ENCODE peak calls at places on chromosomes 6 and 20, in five cellular contexts. Q is body of pancreas, U is GM23248, D is gastrocnemius medialis, N is fibroblast of lung. J is an unnamed sample.
A peak's percentile ranks its signal among the peaks of the same experiment; 100 is the strongest.

GRCh38 chr6:105507811-105508210 is 104.9 kb upstream of the PREP start:
- DNase-seq in U (no peak), N (peak; percentile 83), D (no peak), Q (no peak), J (no peak)

GRCh38 chr6:47308223-47308567 is 1.5 kb downstream of the TNFRSF21 start:
- DNase-seq in Q (no peak), U (peak; percentile 6), D (no peak), N (no peak), J (no peak)

GRCh38 chr6:36131517-36132220 is 1.4 kb downstream of the MAPK13 start:
- DNase-seq in Q (peak; percentile 79), U (peak; percentile 69), D (no peak), N (peak; percentile 48), J (no peak)

GRCh38 chr6:111411046-111411445 is 72.0 kb downstream of the REV3L start:
- DNase-seq in U (no peak), D (no peak), N (no peak), Q (no peak), J (no peak)

GRCh38 chr6:115830895-115831294 is 229.8 kb downstream of the FRK start:
- DNase-seq in N (peak; percentile 9), Q (no peak), D (no peak), U (no peak), J (no peak)

GRCh38 chr20:20593447-20594170 is 118.8 kb downstream of the RALGAPA2 start:
- DNase-seq in D (no peak), U (peak; percentile 81), N (peak; percentile 48), Q (peak; percentile 30), J (no peak)

GRCh38 chr6:150142304-150142656 is 564 bp upstream of the PPP1R14C start:
- DNase-seq in U (peak; percentile 94), D (no peak), Q (no peak), N (peak; percentile 50), J (no peak)

GRCh38 chr6:144215402-144215931 is 65.2 kb downstream of the STX11 start:
- DNase-seq in D (no peak), U (peak; percentile 70), Q (peak; percentile 18), N (peak; percentile 30), J (peak; percentile 22)

GRCh38 chr6:81241717-81242116 is 510.8 kb downstream of the TENT5A start:
- DNase-seq in Q (no peak), U (peak; percentile 65), N (peak; percentile 51), D (no peak), J (no peak)

GRCh38 chr20:42112161-42112560 is 494.0 kb upstream of the CHD6 start:
- DNase-seq in N (no peak), Q (no peak), D (no peak), U (no peak), J (no peak)

GRCh38 chr6:38427492-38428210 is 212.1 kb downstream of the BTBD9 start:
- DNase-seq in D (no peak), U (no peak), N (no peak), Q (no peak), J (no peak)

GRCh38 chr20:50003253-50003656 is 20.5 kb downstream of the SNAI1 start:
- DNase-seq in U (peak; percentile 92), D (no peak), Q (no peak), N (peak; percentile 91), J (no peak)

GRCh38 chr6:17542243-17542642 is 57.9 kb upstream of the FAM8A1 start:
- DNase-seq in Q (no peak), N (no peak), U (no peak), D (no peak), J (no peak)

GRCh38 chr6:166904101-166904746 is 52.1 kb downstream of the RNASET2 start:
- DNase-seq in N (peak; percentile 27), U (no peak), D (no peak), Q (no peak), J (no peak)

GRCh38 chr20:35492352-35492751 is 37.0 kb downstream of the CEP250 start:
- DNase-seq in Q (no peak), U (no peak), N (no peak), D (no peak), J (no peak)

GRCh38 chr6:44037847-44038542 is 89.3 kb downstream of the MRPL14 start:
- DNase-seq in U (no peak), D (no peak), Q (no peak), N (no peak), J (no peak)

GRCh38 chr6:28167068-28167467 is 25.4 kb downstream of the ZKSCAN8 start:
- DNase-seq in N (peak; percentile 94), D (no peak), Q (no peak), U (peak; percentile 92), J (no peak)

GRCh38 chr6:53066059-53066406 is 829 bp downstream of the FBXO9 start:
- DNase-seq in D (peak; percentile 6), N (peak; percentile 45), U (peak; percentile 80), Q (peak; percentile 34), J (peak; percentile 52)

GRCh38 chr20:8722277-8722928 is 346.5 kb upstream of the PLCB4 start:
- DNase-seq in D (no peak), N (peak; percentile 66), U (peak; percentile 76), Q (peak; percentile 65), J (peak; percentile 43)

GRCh38 chr20:56163806-56164205 is 84.7 kb upstream of the MC3R start:
- DNase-seq in D (no peak), Q (no peak), N (no peak), U (no peak), J (no peak)

GRCh38 chr6:137156650-137157049 is 16.8 kb downstream of the IL22RA2 start:
- DNase-seq in D (no peak), U (no peak), Q (no peak), N (no peak), J (no peak)

DNA sequence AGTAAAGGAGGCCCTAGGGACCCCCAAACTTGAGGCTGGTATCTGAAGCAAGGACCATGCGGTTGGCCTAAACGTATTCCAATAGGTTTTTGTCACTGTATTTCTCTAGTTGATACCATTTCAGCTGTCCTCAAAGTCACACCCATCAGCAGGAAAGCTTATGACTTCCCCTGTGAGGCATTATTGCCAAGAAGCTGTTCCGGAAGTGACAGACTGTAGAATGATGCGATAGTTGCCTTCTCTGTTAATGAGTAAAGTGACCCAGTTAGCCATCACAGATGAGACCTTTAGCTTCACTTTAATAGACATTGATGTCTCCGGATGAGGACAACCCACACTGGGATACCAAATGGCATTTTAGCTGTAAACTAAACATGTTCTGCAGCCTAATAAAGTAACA is 147.9 kb downstream of the RNGTT start:
- DNase-seq in N (no peak), D (no peak), U (peak; percentile 23), Q (no peak), J (no peak)
- H3K27ac ChIP-seq in N (no peak overlapping the region), D (no peak overlapping the region), U (no peak overlapping the region), Q (no peak overlapping the region), J (no peak overlapping the region)

GRCh38 chr6:169470790-169471189 is 217.1 kb upstream of the THBS2 start:
- DNase-seq in Q (no peak), U (no peak), D (no peak), N (no peak), J (no peak)

GRCh38 chr6:169469028-169469427 is 215.4 kb upstream of the THBS2 start:
- DNase-seq in N (no peak), Q (no peak), D (no peak), U (no peak), J (no peak)

GRCh38 chr6:169473663-169474062 is 220.0 kb upstream of the THBS2 start:
- DNase-seq in D (no peak), U (no peak), N (no peak), Q (no peak), J (no peak)

GRCh38 chr6:169472786-169473416 is 219.3 kb upstream of the THBS2 start:
- DNase-seq in Q (no peak), D (no peak), U (no peak), N (no peak), J (no peak)

DNA sequence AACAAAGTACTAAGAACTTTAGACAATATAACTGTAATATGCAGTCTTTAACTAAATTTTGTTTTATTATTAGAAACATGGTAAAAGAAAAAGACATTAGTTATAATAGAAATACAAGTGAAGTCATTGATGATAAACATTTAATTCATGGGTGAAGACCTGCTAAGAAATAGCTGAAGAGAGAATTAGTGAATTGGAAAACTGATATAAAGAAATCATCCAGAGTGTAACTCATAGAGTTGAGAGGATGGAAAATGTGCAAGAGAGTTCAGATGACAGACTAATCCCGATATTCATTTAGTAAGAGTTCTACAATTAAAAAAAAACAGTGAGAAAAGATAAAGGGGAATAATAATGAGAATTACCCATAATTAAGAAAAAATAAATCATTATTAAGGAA is 220.7 kb upstream of the THBS2 start:
- DNase-seq in Q (no peak), N (no peak), D (no peak), U (no peak), J (no peak)
- H3K9me3 ChIP-seq in Q (no peaks in the 10 kb centered on the region), N (no peaks in the 10 kb centered on the region), D (peaks cover 4% of the 10 kb centered on the region), U (peaks cover 3% of the 10 kb centered on the region), J (peaks cover 12% of the 10 kb centered on the region)

GRCh38 chr20:45970646-45971424 is 1.2 kb downstream of the ZNF335 start:
- DNase-seq in Q (peak; percentile 35), U (peak; percentile 75), D (no peak), N (peak; percentile 37), J (peak; percentile 48)

GRCh38 chr20:45968801-45969711 is 2.9 kb downstream of the ZNF335 start:
- DNase-seq in N (peak; percentile 72), Q (no peak), U (peak; percentile 87), D (no peak), J (no peak)

GRCh38 chr20:45967551-45968080 is 4.4 kb downstream of the ZNF335 start:
- DNase-seq in N (no peak), Q (no peak), U (no peak), D (no peak), J (no peak)

GRCh38 chr20:45969712-45970634 is 2.0 kb downstream of the ZNF335 start:
- DNase-seq in Q (peak; percentile 41), U (peak; percentile 85), N (peak; percentile 56), D (no peak), J (no peak)

DNA sequence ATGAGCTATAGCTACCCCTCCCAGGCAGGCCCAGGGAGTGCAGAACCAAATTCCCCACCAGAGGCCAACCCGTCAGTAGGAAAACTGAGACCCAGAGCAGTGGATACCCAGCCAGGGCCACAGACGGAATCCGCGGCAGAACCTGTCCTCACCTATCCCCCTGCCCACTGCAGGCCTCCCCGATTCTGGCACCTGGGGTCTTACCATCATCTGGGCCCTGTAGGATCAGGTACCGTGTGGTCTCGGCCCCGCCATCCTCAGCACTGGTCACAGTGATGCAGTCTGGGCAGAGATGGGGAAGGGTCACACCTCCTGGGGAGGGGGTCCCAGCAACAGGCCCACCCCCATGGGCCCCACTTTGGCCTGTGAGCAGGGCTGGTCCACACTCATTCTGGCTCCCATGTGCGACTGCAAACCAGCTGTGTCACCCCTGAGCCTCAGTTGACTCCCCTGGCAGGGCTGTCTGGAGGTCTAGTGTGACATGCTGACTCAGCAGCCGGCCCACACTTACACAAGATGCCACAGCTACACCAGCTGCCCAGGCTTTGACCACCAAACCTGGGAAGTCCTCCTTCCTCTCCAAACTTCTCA is 3.8 kb downstream of the ZNF335 start:
- DNase-seq in U (peak; percentile 55), Q (no peak), D (no peak), N (no peak), J (no peak)
- H3K36me3 ChIP-seq in U (peaks cover 24% of the 10 kb centered on the region), Q (peaks cover 21% of the 10 kb centered on the region), D (no peaks in the 10 kb centered on the region), N (peaks cover 32% of the 10 kb centered on the region), J (peaks cover 47% of the 10 kb centered on the region)

DNA sequence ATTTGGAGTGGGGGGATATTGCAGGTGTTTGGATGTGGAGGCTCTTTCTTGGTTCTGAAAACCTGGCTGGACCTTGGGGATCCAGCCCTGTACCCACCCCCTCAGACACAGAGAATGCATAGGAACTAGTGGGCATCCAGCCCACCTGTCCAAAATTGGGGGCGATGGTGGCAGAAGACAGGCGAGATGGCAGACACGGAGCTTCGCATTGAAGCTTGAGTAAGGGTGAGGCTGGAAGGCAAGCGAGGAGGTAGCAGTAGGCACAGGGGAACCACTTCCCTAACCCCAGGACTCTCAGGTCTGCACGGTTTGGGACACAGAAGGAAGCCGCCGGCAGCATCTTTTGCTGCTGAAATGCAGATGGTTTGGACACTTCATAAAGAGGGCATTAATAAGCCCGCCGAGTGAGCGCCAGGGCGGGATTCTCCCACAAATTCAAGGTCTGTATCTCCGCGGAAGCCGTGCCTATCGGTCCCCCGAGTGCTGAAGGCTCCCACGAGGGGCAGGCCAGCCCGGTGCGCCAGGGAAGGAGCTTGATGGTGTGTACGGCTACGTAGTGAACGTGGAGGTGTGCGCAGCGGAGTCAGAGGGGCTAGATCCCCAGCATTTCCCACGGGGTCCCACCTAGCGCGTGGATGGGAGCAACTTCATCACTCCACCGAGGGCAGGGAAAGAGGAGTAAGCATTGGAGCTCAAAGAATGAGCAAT is 1.6 kb upstream of the FOXA2 start:
- DNase-seq in N (no peak), U (no peak), D (no peak), Q (no peak), J (no peak)
- H3K27ac ChIP-seq in N (no peak overlapping the region), U (no peak overlapping the region), D (no peak overlapping the region), Q (peak overlapping the region; percentile 98), J (no peak overlapping the region)

J was measured in heart right ventricle.